ENCODE peak calls at places on chromosome 16, in six cellular contexts. W is GM12878, G is stomach, Y is upper lobe of left lung, S is suprapubic skin, Q is transverse colon. J is an unnamed sample.
A peak's percentile ranks its signal among the peaks of the same experiment; 100 is the strongest.

GRCh38 chr16:85350146-85350728 is 238.0 kb upstream of the CIBAR2 start:
- DNase-seq in W (no peak), G (peak; percentile 69), Y (no peak), Q (no peak), S (no peak), J (no peak)

GRCh38 chr16:55480228-55480655 is 1.2 kb downstream of the MMP2 start:
- DNase-seq in G (peak; percentile 63), S (peak; percentile 93), W (no peak), Y (peak; percentile 93), Q (peak; percentile 71), J (peak; percentile 95)

GRCh38 chr16:70778901-70779309 is 22.1 kb downstream of the VAC14 start:
- DNase-seq in S (no peak), W (no peak), Y (peak; percentile 86), Q (peak; percentile 38), G (no peak), J (peak; percentile 85)

GRCh38 chr16:12362482-12363458 is 386.2 kb downstream of the SNX29 start:
- DNase-seq in W (no peak), S (peak; percentile 88), G (no peak), Y (no peak), Q (no peak), J (peak; percentile 75)

GRCh38 chr16:47072158-47072557 is 71.6 kb downstream of the NETO2 start:
- DNase-seq in Q (no peak), Y (no peak), G (no peak), S (no peak), W (no peak), J (no peak)

GRCh38 chr16:63385714-63386113 is 1349.5 kb upstream of the CDH8 start:
- DNase-seq in Q (no peak), Y (no peak), S (no peak), W (no peak), G (no peak), J (no peak)

GRCh38 chr16:73126453-73126853 is 78.5 kb upstream of the ZFHX3 start:
- DNase-seq in S (no peak), G (no peak), W (no peak), Q (no peak), Y (no peak), J (peak; percentile 80)

GRCh38 chr16:64351116-64351515 is 770.7 kb downstream of the CDH11 start:
- DNase-seq in S (no peak), Y (no peak), W (no peak), Q (no peak), G (no peak), J (no peak)

GRCh38 chr16:8674413-8675022 is at the start of gene ABAT:
- DNase-seq in S (peak; percentile 96), G (peak; percentile 93), W (peak; percentile 33), Y (peak; percentile 98), Q (peak; percentile 94), J (peak; percentile 94)

GRCh38 chr16:914453-914852 is 56.3 kb downstream of the LMF1 start:
- DNase-seq in Q (no peak), Y (no peak), W (peak; percentile 8), S (no peak), G (no peak), J (no peak)

GRCh38 chr16:25151996-25152395 is 40.5 kb downstream of the LCMT1 start:
- DNase-seq in S (no peak), Y (no peak), W (no peak), G (no peak), Q (no peak), J (no peak)

GRCh38 chr16:49462356-49462988 is 88.9 kb downstream of the C16orf78 start:
- DNase-seq in W (no peak), Q (no peak), S (peak; percentile 56), Y (no peak), G (no peak), J (no peak)

GRCh38 chr16:46673320-46674013 is 15.5 kb downstream of the VPS35 start:
- DNase-seq in Y (no peak), Q (peak; percentile 29), S (no peak), W (peak; percentile 27), G (peak; percentile 59), J (no peak)

GRCh38 chr16:21100447-21100846 is 50.2 kb downstream of the DNAH3 start:
- DNase-seq in S (no peak), Q (no peak), G (no peak), Y (no peak), W (no peak), J (no peak)

GRCh38 chr16:14007460-14007859 is 63.7 kb upstream of the MRTFB start:
- DNase-seq in S (no peak), Y (no peak), W (peak; percentile 62), Q (no peak), G (no peak), J (no peak)

GRCh38 chr16:50841081-50841886 is 99.4 kb downstream of the CYLD start:
- DNase-seq in W (no peak), G (no peak), S (peak; percentile 68), Q (no peak), Y (peak; percentile 81), J (no peak)

GRCh38 chr16:67255553-67256030 is 6.8 kb downstream of the SLC9A5 start:
- DNase-seq in Q (no peak), W (no peak), S (no peak), G (no peak), Y (no peak), J (peak; percentile 59)

GRCh38 chr16:58026139-58026704 is 668 bp downstream of the MMP15 start:
- DNase-seq in G (peak; percentile 66), Y (peak; percentile 91), Q (peak; percentile 52), S (no peak), W (no peak), J (peak; percentile 78)

GRCh38 chr16:8178271-8178670 is 412.0 kb downstream of the TMEM114 start:
- DNase-seq in Y (no peak), G (no peak), S (no peak), Q (no peak), W (no peak), J (no peak)

GRCh38 chr16:8565498-8565897 is 24.8 kb downstream of the TMEM114 start:
- DNase-seq in Y (no peak), W (no peak), G (no peak), Q (no peak), S (no peak), J (no peak)

GRCh38 chr16:29744541-29745101 is 1.2 kb downstream of the C16orf54 start:
- DNase-seq in G (no peak), Y (peak; percentile 74), W (no peak), S (no peak), Q (no peak), J (no peak)

GRCh38 chr16:10992112-10992511 is 47.7 kb downstream of the CLEC16A start:
- DNase-seq in S (no peak), W (no peak), Y (no peak), Q (no peak), G (no peak), J (no peak)

GRCh38 chr16:30969246-30969842 is 11.8 kb downstream of the SETD1A start:
- DNase-seq in Q (no peak), G (no peak), W (no peak), S (no peak), Y (peak; percentile 73), J (no peak)

GRCh38 chr16:2882460-2883026 is 472 bp upstream of the FLYWCH2 start:
- DNase-seq in G (peak; percentile 98), Y (peak; percentile 95), S (peak; percentile 100), W (peak; percentile 95), Q (peak; percentile 98), J (peak; percentile 100)
- TF ChIP-seq POLR2A in G (no peak), Y (no peak), S (no peak), W (peak; percentile 38), Q (peak; percentile 15), J (no peak)

GRCh38 chr16:81509404-81509803 is 64.8 kb downstream of the CMIP start:
- DNase-seq in Y (no peak), W (no peak), G (no peak), Q (no peak), S (no peak), J (no peak)

GRCh38 chr16:81514041-81514559 is 69.5 kb downstream of the CMIP start:
- DNase-seq in G (no peak), W (no peak), S (no peak), Q (no peak), Y (no peak), J (no peak)

GRCh38 chr16:81510016-81510415 is 65.4 kb downstream of the CMIP start:
- DNase-seq in Y (no peak), W (no peak), G (no peak), Q (no peak), S (no peak), J (no peak)

GRCh38 chr16:81513204-81514040 is 68.8 kb downstream of the CMIP start:
- DNase-seq in G (no peak), S (no peak), W (no peak), Q (no peak), Y (no peak), J (peak; percentile 81)

GRCh38 chr16:81511371-81511770 is 66.8 kb downstream of the CMIP start:
- DNase-seq in S (no peak), W (no peak), Y (no peak), G (no peak), Q (no peak), J (no peak)
- TF ChIP-seq EP300 in S (no peak), W (no peak), Y (no peak), G (no peak), Q (no peak), J (no peak)

DNA sequence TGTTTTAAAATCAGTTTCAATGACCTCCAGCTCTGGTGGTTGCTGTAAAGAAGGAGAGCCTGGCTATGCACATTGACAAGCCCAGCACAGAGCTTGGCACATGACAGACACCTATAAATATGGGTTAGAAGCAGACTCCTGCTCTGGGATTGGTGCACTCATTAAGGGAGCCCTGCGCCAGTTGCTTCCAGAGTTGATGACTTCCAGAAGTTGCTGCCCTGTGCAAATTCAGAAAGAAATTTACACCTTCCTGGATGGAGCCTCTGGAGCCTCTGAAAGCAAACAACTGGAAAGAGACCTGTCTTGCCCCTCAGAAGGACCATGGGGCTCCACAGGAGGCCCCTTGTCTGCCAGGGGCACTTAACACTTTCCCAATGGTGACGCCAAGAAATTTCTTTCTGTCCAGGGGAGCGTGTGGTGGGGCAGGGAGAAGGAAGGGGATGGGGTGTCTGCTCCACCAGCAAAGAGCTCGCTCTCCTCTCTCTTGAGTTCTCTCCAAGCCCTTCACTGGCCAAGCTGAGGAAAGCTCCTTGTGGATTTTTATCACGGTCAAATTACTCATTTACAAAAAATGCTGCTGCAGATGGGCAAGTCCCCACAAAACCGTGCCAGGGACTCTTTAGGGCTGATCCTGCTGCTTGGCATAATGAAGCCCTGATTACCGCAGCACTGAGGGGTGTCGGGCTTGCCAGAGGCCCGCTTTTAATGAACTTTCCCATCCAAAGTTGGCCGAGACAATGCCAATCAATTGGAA is 583.8 kb upstream of the CDH5 start:
- DNase-seq in W (no peak), S (no peak), Y (no peak), Q (no peak), G (no peak), J (no peak)
- TF ChIP-seq POLR2AphosphoS5 in W (no peak), S (no peak), Y (no peak), Q (no peak), G (no peak), J (peak; percentile 26)

DNA sequence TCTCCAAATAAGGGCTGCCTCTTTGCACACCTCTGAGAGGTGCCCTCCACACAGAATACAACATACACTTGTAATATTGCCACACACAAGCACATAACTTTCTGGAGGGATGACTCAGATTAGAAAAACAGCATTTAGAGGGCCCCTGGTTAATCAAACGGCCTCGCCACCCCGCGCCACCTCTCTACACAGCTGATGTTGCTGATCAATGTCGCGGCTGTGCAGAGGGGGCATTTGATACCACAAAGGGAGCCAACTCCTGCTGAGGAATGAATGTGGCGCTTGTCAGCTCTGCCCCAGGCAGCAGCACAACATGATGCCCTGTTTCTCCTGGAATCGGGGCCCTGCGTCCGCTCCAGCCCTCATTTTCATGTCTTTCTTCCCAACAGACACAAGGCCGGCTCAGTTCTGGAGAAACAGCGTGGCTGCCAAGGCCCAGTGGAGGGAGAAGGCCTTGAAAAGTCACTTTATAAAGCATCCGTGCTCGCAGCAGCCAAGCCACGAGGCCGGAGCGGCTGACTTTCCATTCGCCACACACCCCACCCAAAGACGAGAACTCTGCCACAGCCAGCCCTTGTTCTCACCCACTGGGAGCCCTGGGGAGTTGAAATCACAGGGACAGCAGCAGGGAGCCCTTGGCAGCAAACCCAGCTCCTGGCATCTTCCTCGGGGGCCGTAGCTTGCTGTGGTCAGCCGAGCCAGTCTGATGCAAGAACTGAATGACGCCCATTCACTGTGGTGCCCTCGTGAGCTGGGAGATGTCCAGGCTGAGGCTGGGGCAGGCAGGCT is 65.7 kb downstream of the XYLT1 start:
- DNase-seq in S (peak; percentile 92), W (no peak), Q (peak; percentile 49), G (no peak), Y (peak; percentile 69), J (peak; percentile 97)
- TF ChIP-seq POLR2A in S (no peak), W (no peak), Q (no peak), G (no peak), Y (no peak), J (no peak)